ENCODE peak calls at places on chromosomes 4 and X, in four cellular contexts. F is EH, C is ovary, U is GM18507. P is an unnamed sample.
A peak's percentile ranks its signal among the peaks of the same experiment; 100 is the strongest.

GRCh38 chrX:77347572-77347971 is 99.6 kb upstream of the FGF16 start:
- DNase-seq in F (no peak), C (no peak), U (no peak), P (no peak)

GRCh38 chrX:40514376-40514775 is 66.4 kb upstream of the ATP6AP2 start:
- DNase-seq in F (no peak), C (no peak), U (no peak), P (no peak)

GRCh38 chr4:2651998-2652397 is 104.1 kb downstream of the TNIP2 start:
- DNase-seq in F (no peak), C (no peak), U (no peak), P (no peak)

GRCh38 chr4:76430519-76431388 is 4.3 kb upstream of the SHROOM3 start:
- DNase-seq in F (peak; percentile 71), C (no peak), U (no peak), P (no peak)

GRCh38 chrX:115560978-115561604 is at the start of gene PLS3:
- DNase-seq in F (peak; percentile 89), C (peak; percentile 89), U (no peak), P (no peak)

GRCh38 chr4:9904976-9905587 is 116.2 kb downstream of the SLC2A9 start:
- DNase-seq in F (no peak), C (no peak), U (no peak), P (no peak)

GRCh38 chr4:105936901-105937300 is 41.6 kb downstream of the NPNT start:
- DNase-seq in F (no peak), C (no peak), U (no peak), P (no peak)

GRCh38 chr4:153142700-153143438 is 61.4 kb upstream of the TRIM2 start:
- DNase-seq in F (peak; percentile 82), C (peak; percentile 74), U (no peak), P (no peak)

GRCh38 chr4:94917146-94917545 is 159.4 kb downstream of the BMPR1B start:
- DNase-seq in F (no peak), C (no peak), U (no peak), P (no peak)

GRCh38 chr4:3317656-3318211 is 24.9 kb downstream of the RGS12 start:
- DNase-seq in F (no peak), C (no peak), U (no peak), P (no peak)

GRCh38 chr4:42302348-42302747 is 94.9 kb upstream of the SHISA3 start:
- DNase-seq in F (peak; percentile 35), C (no peak), U (no peak), P (no peak)

GRCh38 chr4:48360966-48361470 is 19.7 kb downstream of the SLAIN2 start:
- DNase-seq in F (peak; percentile 40), C (no peak), U (no peak), P (no peak)

GRCh38 chrX:106177106-106177981 is 9.2 kb downstream of the PWWP3B start:
- DNase-seq in F (no peak), C (peak; percentile 84), U (no peak), P (no peak)

GRCh38 chr4:47207555-47207954 is 176.2 kb downstream of the GABRB1 start:
- DNase-seq in F (no peak), C (no peak), U (no peak), P (no peak)

GRCh38 chr4:151809716-151810115 is 48.9 kb upstream of the GATB start:
- DNase-seq in F (no peak), C (no peak), U (no peak), P (no peak)

GRCh38 chr4:182338059-182338458 is 94.9 kb downstream of the TENM3 start:
- DNase-seq in F (peak; percentile 8), C (no peak), U (no peak), P (no peak)

GRCh38 chr4:169327951-169328350 is 57.2 kb upstream of the SH3RF1 start:
- DNase-seq in F (no peak), C (no peak), U (no peak), P (no peak)

GRCh38 chrX:118603981-118604380 is 108.4 kb downstream of the DOCK11 start:
- DNase-seq in F (peak; percentile 54), C (no peak), U (peak; percentile 2), P (no peak)

GRCh38 chrX:12615061-12615460 is 176.2 kb upstream of the PRPS2 start:
- DNase-seq in F (no peak), C (no peak), U (no peak), P (no peak)

GRCh38 chr4:152618971-152619370 is 60.8 kb downstream of the TMEM154 start:
- DNase-seq in F (no peak), C (no peak), U (no peak), P (no peak)

GRCh38 chrX:48896611-48897011 is 957 bp downstream of the TIMM17B start:
- DNase-seq in F (peak; percentile 42), C (peak; percentile 26), U (no peak), P (no peak)

GRCh38 chr4:102527695-102528094 is 26.5 kb downstream of the NFKB1 start:
- DNase-seq in F (no peak), C (no peak), U (no peak), P (no peak)

GRCh38 chr4:38600575-38600974 is 63.4 kb upstream of the KLF3 start:
- DNase-seq in F (no peak), C (no peak), U (no peak), P (no peak)

GRCh38 chr4:137541181-137541580 is 8.9 kb upstream of the PCDH18 start:
- DNase-seq in F (no peak), C (no peak), U (no peak), P (no peak)

GRCh38 chr4:137994858-137995257 is 247.3 kb downstream of the SLC7A11 start:
- DNase-seq in F (peak; percentile 81), C (no peak), U (no peak), P (no peak)

GRCh38 chrX:20479896-20480295 is 213.2 kb upstream of the RPS6KA3 start:
- DNase-seq in F (no peak), C (no peak), U (no peak), P (no peak)

GRCh38 chrX:15221321-15221720 is 48.6 kb downstream of the ASB9 start:
- DNase-seq in F (peak; percentile 50), C (no peak), U (no peak), P (no peak)

GRCh38 chrX:110316351-110317078 is 1.4 kb downstream of the AMMECR1 start:
- DNase-seq in F (peak; percentile 39), C (no peak), U (no peak), P (no peak)

GRCh38 chr4:17846256-17846655 is 35.5 kb downstream of the NCAPG start:
- DNase-seq in F (peak; percentile 73), C (no peak), U (no peak), P (no peak)

GRCh38 chr4:17272154-17272553 is 239.7 kb downstream of the QDPR start:
- DNase-seq in F (peak; percentile 7), C (no peak), U (no peak), P (no peak)

GRCh38 chrX:15674514-15674898 is 9.9 kb upstream of the CLTRN start:
- DNase-seq in F (peak; percentile 94), C (peak; percentile 97), U (peak; percentile 64), P (peak; percentile 36)

GRCh38 chr4:30844861-30845582 is 124.9 kb downstream of the PCDH7 start:
- DNase-seq in F (no peak), C (no peak), U (no peak), P (no peak)